ENCODE peak calls at places on chromosomes 4 and X, in five cellular contexts. V is right lobe of liver, N is spleen, K is heart left ventricle, T is upper lobe of left lung. I is an unnamed sample.

GRCh38 chrX:3713225-3713936 is at the start of gene PRKX:
- DNase-seq in T (peak; percentile 93), K (peak; percentile 51), V (peak; percentile 72), N (peak; percentile 94), I (peak; percentile 91)

GRCh38 chrX:83845397-83845796 is 15.5 kb upstream of the CYLC1 start:
- DNase-seq in K (no peak), V (no peak), T (no peak), N (no peak), I (no peak)

GRCh38 chr4:41963105-41963504 is 18.5 kb upstream of the DCAF4L1 start:
- DNase-seq in N (no peak), K (no peak), V (no peak), T (no peak), I (no peak)

GRCh38 chr4:154642361-154642760 is 29.9 kb upstream of the FGG start:
- DNase-seq in T (no peak), V (no peak), K (no peak), N (no peak), I (no peak)

GRCh38 chrX:14361430-14361829 is 167.9 kb upstream of the GLRA2 start:
- DNase-seq in T (no peak), N (no peak), K (no peak), V (no peak), I (no peak)

GRCh38 chr4:173538148-173538902 is 8.3 kb upstream of the HAND2 start:
- DNase-seq in T (peak; percentile 84), N (peak; percentile 82), V (no peak), K (peak; percentile 70), I (no peak)

GRCh38 chrX:37599735-37600134 is 28.3 kb downstream of the LANCL3 start:
- DNase-seq in T (no peak), V (peak; percentile 25), N (no peak), K (no peak), I (no peak)

GRCh38 chr4:3046623-3047022 is 27.7 kb downstream of the HTT-AS start:
- DNase-seq in V (no peak), T (no peak), N (peak; percentile 58), K (no peak), I (no peak)

GRCh38 chr4:152983221-152983620 is 47.1 kb downstream of the FHDC1 start:
- DNase-seq in T (no peak), K (no peak), N (no peak), V (no peak), I (no peak)

GRCh38 chrX:103215768-103216085 is 819 bp downstream of the BEX4 start:
- DNase-seq in V (no peak), N (no peak), T (no peak), K (no peak), I (no peak)

GRCh38 chrX:136063340-136064079 is 78.3 kb downstream of the SLC9A6 start:
- DNase-seq in K (no peak), N (no peak), V (no peak), T (no peak), I (peak; percentile 15)

GRCh38 chrX:104310084-104310483 is 55.4 kb upstream of the ESX1 start:
- DNase-seq in K (no peak), V (no peak), T (no peak), N (no peak), I (no peak)

GRCh38 chr4:45662996-45663395 is 460.9 kb downstream of the GABRG1 start:
- DNase-seq in V (no peak), T (no peak), N (no peak), K (peak; percentile 64), I (no peak)

GRCh38 chr4:6224725-6225124 is 24.4 kb upstream of the JAKMIP1 start:
- DNase-seq in K (no peak), N (no peak), T (no peak), V (no peak), I (no peak)

GRCh38 chr4:6591305-6591704 is 16.3 kb downstream of the MAN2B2 start:
- DNase-seq in T (no peak), K (no peak), N (no peak), V (no peak), I (no peak)

GRCh38 chr4:105509291-105509690 is 35.4 kb upstream of the PPA2 start:
- DNase-seq in K (no peak), V (no peak), T (no peak), N (no peak), I (no peak)

GRCh38 chrX:119235872-119236598 is at the start of gene PGRMC1:
- DNase-seq in N (peak; percentile 94), K (peak; percentile 82), T (peak; percentile 95), V (peak; percentile 87), I (peak; percentile 73)
- TF ChIP-seq POLR2A in N (no peak), K (peak; percentile 79), T (peak; percentile 74), V (peak; percentile 78), I (peak; percentile 32)

GRCh38 chr4:40525811-40526598 is 103.7 kb downstream of the RBM47 start:
- DNase-seq in T (no peak), K (no peak), V (no peak), N (no peak), I (peak; percentile 43)
- TF ChIP-seq POLR2A in T (no peak), K (no peak), V (no peak), N (no peak), I (no peak)

GRCh38 chrX:47651043-47651905 is 911 bp upstream of the ELK1 start:
- DNase-seq in K (no peak), T (no peak), N (no peak), V (no peak), I (no peak)
- TF ChIP-seq POLR2A in K (peak; percentile 52), T (no peak), N (no peak), V (peak; percentile 50), I (no peak)

GRCh38 chr4:170007113-170007512 is 19.1 kb downstream of the MFAP3L start:
- DNase-seq in N (no peak), V (no peak), T (no peak), K (no peak), I (no peak)
- TF ChIP-seq POLR2A in N (no peak), V (no peak), T (no peak), K (no peak), I (no peak)

GRCh38 chr4:156472624-156473023 is 499.0 kb downstream of the PDGFC start:
- DNase-seq in V (no peak), K (no peak), N (no peak), T (no peak), I (no peak)

GRCh38 chr4:156473175-156473574 is 498.4 kb downstream of the PDGFC start:
- DNase-seq in T (no peak), K (no peak), N (no peak), V (no peak), I (no peak)

GRCh38 chr4:156475322-156475721 is 496.3 kb downstream of the PDGFC start:
- DNase-seq in T (no peak), K (no peak), V (no peak), N (no peak), I (no peak)

GRCh38 chr4:156481845-156482244 is 489.8 kb downstream of the PDGFC start:
- DNase-seq in K (no peak), N (no peak), T (peak; percentile 41), V (no peak), I (no peak)

DNA sequence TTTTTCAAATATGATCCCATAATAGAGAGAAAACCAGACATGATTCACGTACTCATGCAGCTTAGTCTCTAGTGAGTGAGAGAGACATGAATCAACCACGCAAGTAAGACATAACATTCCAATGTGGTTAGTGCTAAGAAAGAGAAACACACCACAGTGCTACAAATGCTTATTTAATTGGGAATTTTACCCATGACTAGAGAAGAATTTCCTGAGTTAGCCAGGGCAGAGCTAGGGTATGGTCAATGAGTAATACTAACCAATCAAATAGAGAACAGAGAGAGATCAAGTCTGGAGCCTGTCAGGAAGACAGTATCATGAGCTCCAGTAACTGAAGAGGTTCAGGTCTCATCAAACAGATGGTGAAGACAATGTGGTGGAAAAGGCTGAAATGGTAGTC is 495.2 kb downstream of the PDGFC start:
- DNase-seq in T (no peak), N (no peak), K (no peak), V (no peak), I (no peak)
- TF ChIP-seq POLR2A in T (no peak), N (no peak), K (no peak), V (no peak), I (no peak)

GRCh38 chr4:113691676-113692075 is 69.9 kb downstream of the CAMK2D start:
- DNase-seq in V (no peak), N (no peak), T (no peak), K (no peak), I (no peak)
- TF ChIP-seq POLR2A in V (no peak), N (no peak), T (no peak), K (no peak), I (no peak)

DNA sequence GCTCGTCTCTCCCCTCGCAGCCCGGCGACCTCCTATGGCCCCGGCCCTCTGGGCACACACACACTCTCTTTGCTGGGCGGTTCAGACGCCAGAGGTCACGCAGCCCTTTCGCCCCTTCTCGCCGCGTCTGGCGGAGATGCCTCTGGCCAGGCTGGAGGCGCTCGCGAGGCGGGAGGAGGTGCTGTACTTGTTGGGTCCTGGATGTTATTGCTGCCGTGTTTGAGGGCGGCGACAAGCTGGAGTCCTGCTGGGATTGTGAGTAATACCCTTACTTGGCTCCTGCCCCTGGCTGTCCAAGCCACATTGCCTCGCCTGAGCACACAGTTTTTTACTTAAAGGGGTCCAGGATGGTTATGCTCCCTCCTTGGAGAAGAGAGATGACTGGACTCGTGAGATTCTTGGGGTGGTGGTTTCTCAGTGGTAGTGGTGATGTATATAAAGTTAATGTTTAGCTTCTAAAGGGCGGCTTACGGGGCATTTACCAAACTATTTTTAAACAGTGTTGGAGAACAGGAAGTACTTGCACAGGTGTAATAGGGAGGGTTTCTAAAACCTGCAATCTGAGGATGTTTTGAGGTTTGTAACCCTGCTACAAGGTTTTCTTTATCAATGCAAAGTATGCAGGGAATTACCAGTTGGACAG is 572 bp downstream of the USP53 start:
- DNase-seq in K (peak; percentile 95), N (peak; percentile 94), T (peak; percentile 93), V (peak; percentile 85), I (peak; percentile 97)
- TF ChIP-seq POLR2A in K (no peak), N (no peak), T (no peak), V (no peak), I (no peak)

GRCh38 chrX:45621356-45622041 is 420.8 kb upstream of the DIPK2B start:
- DNase-seq in K (no peak), N (no peak), T (no peak), V (no peak), I (no peak)
- TF ChIP-seq POLR2A in K (no peak), N (no peak), T (no peak), V (no peak), I (no peak)

DNA sequence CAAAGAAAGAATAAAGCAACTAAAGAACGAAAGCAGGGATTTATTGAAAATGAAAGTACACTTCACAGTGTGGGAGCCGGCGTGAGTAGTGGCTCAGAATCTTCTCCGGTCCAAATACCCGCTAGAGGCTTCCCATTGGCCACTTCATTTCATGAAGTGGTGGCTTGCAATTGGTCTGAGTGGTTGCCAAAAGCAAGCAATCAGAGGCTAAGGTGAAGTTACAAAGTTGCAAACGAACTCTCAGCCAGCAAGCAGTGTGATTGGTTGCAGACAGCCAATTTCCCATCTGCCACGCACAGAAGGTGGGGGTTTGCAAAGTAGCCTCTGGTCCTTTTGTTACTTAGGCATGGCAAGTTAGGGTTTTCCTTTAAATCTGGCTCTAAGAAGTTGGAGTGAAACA is 6.7 kb upstream of the CLOCK start:
- DNase-seq in K (peak; percentile 30), T (no peak), V (no peak), N (no peak), I (no peak)
- TF ChIP-seq POLR2A in K (no peak), T (no peak), V (no peak), N (no peak), I (no peak)